ENCODE peak calls at places on chromosomes 11 and 22, in nine cellular contexts. One of them, this sample, is unnamed.

GRCh38 chr11:134802116-134802515 is 390.1 kb upstream of the B3GAT1 start:
- DNase-seq in midbrain: no peak
- DNase-seq in BE2C: no peak
- DNase-seq in iPS-NIHi11: peak
- DNase-seq in stimulated activated CD4-positive, alpha-beta T cell treated with anti-CD3 and anti-CD28 coated beads, TNF-alpha, amount 100 ng/mL, for 24 hours: no peak
- DNase-seq in NCI-H1930: no peak
- DNase-seq in T-helper 17 cell: no peak
- DNase-seq in colonic mucosa: no peak
- DNase-seq in naive thymus-derived CD8-positive, alpha-beta T cell: no peak
- DNase-seq in this sample: no peak

GRCh38 chr11:61516675-61517516 is 8.3 kb downstream of the LRRC10B start:
- DNase-seq in midbrain: peak
- DNase-seq in BE2C: peak
- DNase-seq in iPS-NIHi11: peak
- DNase-seq in stimulated activated CD4-positive, alpha-beta T cell treated with anti-CD3 and anti-CD28 coated beads, TNF-alpha, amount 100 ng/mL, for 24 hours: peak
- DNase-seq in NCI-H1930: no peak
- DNase-seq in T-helper 17 cell: peak
- DNase-seq in colonic mucosa: peak
- DNase-seq in naive thymus-derived CD8-positive, alpha-beta T cell: peak
- DNase-seq in this sample: peak

GRCh38 chr11:107078375-107078774 is 60.1 kb upstream of the GUCY1A2 start:
- DNase-seq in midbrain: no peak
- DNase-seq in BE2C: no peak
- DNase-seq in iPS-NIHi11: no peak
- DNase-seq in stimulated activated CD4-positive, alpha-beta T cell treated with anti-CD3 and anti-CD28 coated beads, TNF-alpha, amount 100 ng/mL, for 24 hours: no peak
- DNase-seq in NCI-H1930: no peak
- DNase-seq in T-helper 17 cell: no peak
- DNase-seq in colonic mucosa: no peak
- DNase-seq in naive thymus-derived CD8-positive, alpha-beta T cell: no peak
- DNase-seq in this sample: no peak

GRCh38 chr11:28133146-28133545 is 25.0 kb downstream of the METTL15 start:
- DNase-seq in midbrain: no peak
- DNase-seq in BE2C: no peak
- DNase-seq in iPS-NIHi11: no peak
- DNase-seq in stimulated activated CD4-positive, alpha-beta T cell treated with anti-CD3 and anti-CD28 coated beads, TNF-alpha, amount 100 ng/mL, for 24 hours: no peak
- DNase-seq in NCI-H1930: no peak
- DNase-seq in T-helper 17 cell: no peak
- DNase-seq in colonic mucosa: no peak
- DNase-seq in naive thymus-derived CD8-positive, alpha-beta T cell: no peak
- DNase-seq in this sample: no peak

GRCh38 chr11:59997800-59998199 is 19.2 kb upstream of the OOSP4B start:
- DNase-seq in midbrain: no peak
- DNase-seq in BE2C: no peak
- DNase-seq in iPS-NIHi11: no peak
- DNase-seq in stimulated activated CD4-positive, alpha-beta T cell treated with anti-CD3 and anti-CD28 coated beads, TNF-alpha, amount 100 ng/mL, for 24 hours: no peak
- DNase-seq in NCI-H1930: no peak
- DNase-seq in T-helper 17 cell: no peak
- DNase-seq in colonic mucosa: no peak
- DNase-seq in naive thymus-derived CD8-positive, alpha-beta T cell: no peak
- DNase-seq in this sample: no peak

GRCh38 chr11:6022954-6023353 is 7.6 kb downstream of the OR56A1 start:
- DNase-seq in midbrain: peak
- DNase-seq in BE2C: no peak
- DNase-seq in iPS-NIHi11: peak
- DNase-seq in stimulated activated CD4-positive, alpha-beta T cell treated with anti-CD3 and anti-CD28 coated beads, TNF-alpha, amount 100 ng/mL, for 24 hours: no peak
- DNase-seq in NCI-H1930: no peak
- DNase-seq in T-helper 17 cell: no peak
- DNase-seq in colonic mucosa: no peak
- DNase-seq in naive thymus-derived CD8-positive, alpha-beta T cell: no peak
- DNase-seq in this sample: no peak

GRCh38 chr11:35321532-35322320 is 97.6 kb downstream of the SLC1A2 start:
- DNase-seq in midbrain: no peak
- DNase-seq in BE2C: peak
- DNase-seq in iPS-NIHi11: no peak
- DNase-seq in stimulated activated CD4-positive, alpha-beta T cell treated with anti-CD3 and anti-CD28 coated beads, TNF-alpha, amount 100 ng/mL, for 24 hours: no peak
- DNase-seq in NCI-H1930: no peak
- DNase-seq in T-helper 17 cell: no peak
- DNase-seq in colonic mucosa: no peak
- DNase-seq in naive thymus-derived CD8-positive, alpha-beta T cell: no peak
- DNase-seq in this sample: no peak

GRCh38 chr11:70682760-70683159 is 284.4 kb downstream of the CTTN start:
- DNase-seq in midbrain: no peak
- DNase-seq in BE2C: no peak
- DNase-seq in iPS-NIHi11: no peak
- DNase-seq in stimulated activated CD4-positive, alpha-beta T cell treated with anti-CD3 and anti-CD28 coated beads, TNF-alpha, amount 100 ng/mL, for 24 hours: no peak
- DNase-seq in NCI-H1930: no peak
- DNase-seq in T-helper 17 cell: no peak
- DNase-seq in colonic mucosa: no peak
- DNase-seq in naive thymus-derived CD8-positive, alpha-beta T cell: no peak
- DNase-seq in this sample: no peak

GRCh38 chr11:113163291-113164030 is 150.9 kb upstream of the TTC12 start:
- DNase-seq in midbrain: peak
- DNase-seq in BE2C: no peak
- DNase-seq in iPS-NIHi11: no peak
- DNase-seq in stimulated activated CD4-positive, alpha-beta T cell treated with anti-CD3 and anti-CD28 coated beads, TNF-alpha, amount 100 ng/mL, for 24 hours: no peak
- DNase-seq in NCI-H1930: no peak
- DNase-seq in T-helper 17 cell: no peak
- DNase-seq in colonic mucosa: no peak
- DNase-seq in naive thymus-derived CD8-positive, alpha-beta T cell: no peak
- DNase-seq in this sample: no peak

GRCh38 chr22:27269751-27270586 is 531.6 kb downstream of the MN1 start:
- DNase-seq in midbrain: no peak
- DNase-seq in BE2C: no peak
- DNase-seq in iPS-NIHi11: no peak
- DNase-seq in stimulated activated CD4-positive, alpha-beta T cell treated with anti-CD3 and anti-CD28 coated beads, TNF-alpha, amount 100 ng/mL, for 24 hours: no peak
- DNase-seq in NCI-H1930: no peak
- DNase-seq in T-helper 17 cell: no peak
- DNase-seq in colonic mucosa: no peak
- DNase-seq in naive thymus-derived CD8-positive, alpha-beta T cell: no peak
- DNase-seq in this sample: no peak

GRCh38 chr11:83054904-83055380 is 16.8 kb downstream of the RAB30 start:
- DNase-seq in midbrain: no peak
- DNase-seq in BE2C: no peak
- DNase-seq in iPS-NIHi11: no peak
- DNase-seq in stimulated activated CD4-positive, alpha-beta T cell treated with anti-CD3 and anti-CD28 coated beads, TNF-alpha, amount 100 ng/mL, for 24 hours: no peak
- DNase-seq in NCI-H1930: no peak
- DNase-seq in T-helper 17 cell: no peak
- DNase-seq in colonic mucosa: no peak
- DNase-seq in naive thymus-derived CD8-positive, alpha-beta T cell: no peak
- DNase-seq in this sample: no peak

GRCh38 chr22:22944268-22944985 is 56.8 kb downstream of the IGLL5 start:
- DNase-seq in midbrain: no peak
- DNase-seq in BE2C: no peak
- DNase-seq in iPS-NIHi11: no peak
- DNase-seq in stimulated activated CD4-positive, alpha-beta T cell treated with anti-CD3 and anti-CD28 coated beads, TNF-alpha, amount 100 ng/mL, for 24 hours: no peak
- DNase-seq in NCI-H1930: no peak
- DNase-seq in T-helper 17 cell: no peak
- DNase-seq in colonic mucosa: peak
- DNase-seq in naive thymus-derived CD8-positive, alpha-beta T cell: no peak
- DNase-seq in this sample: no peak

GRCh38 chr11:102007567-102008437 is 39.4 kb upstream of the CFAP300 start:
- DNase-seq in midbrain: peak
- DNase-seq in BE2C: no peak
- DNase-seq in iPS-NIHi11: peak
- DNase-seq in stimulated activated CD4-positive, alpha-beta T cell treated with anti-CD3 and anti-CD28 coated beads, TNF-alpha, amount 100 ng/mL, for 24 hours: no peak
- DNase-seq in NCI-H1930: peak
- DNase-seq in T-helper 17 cell: no peak
- DNase-seq in colonic mucosa: peak
- DNase-seq in naive thymus-derived CD8-positive, alpha-beta T cell: no peak
- DNase-seq in this sample: no peak

GRCh38 chr22:17366830-17367229 is 2.4 kb upstream of the CECR2 start:
- DNase-seq in midbrain: peak
- DNase-seq in BE2C: peak
- DNase-seq in iPS-NIHi11: peak
- DNase-seq in stimulated activated CD4-positive, alpha-beta T cell treated with anti-CD3 and anti-CD28 coated beads, TNF-alpha, amount 100 ng/mL, for 24 hours: no peak
- DNase-seq in NCI-H1930: peak
- DNase-seq in T-helper 17 cell: no peak
- DNase-seq in colonic mucosa: peak
- DNase-seq in naive thymus-derived CD8-positive, alpha-beta T cell: no peak
- DNase-seq in this sample: no peak

GRCh38 chr22:35567214-35567792 is 26.7 kb downstream of the RASD2 start:
- DNase-seq in midbrain: no peak
- DNase-seq in BE2C: no peak
- DNase-seq in iPS-NIHi11: no peak
- DNase-seq in stimulated activated CD4-positive, alpha-beta T cell treated with anti-CD3 and anti-CD28 coated beads, TNF-alpha, amount 100 ng/mL, for 24 hours: no peak
- DNase-seq in NCI-H1930: no peak
- DNase-seq in T-helper 17 cell: no peak
- DNase-seq in colonic mucosa: no peak
- DNase-seq in naive thymus-derived CD8-positive, alpha-beta T cell: no peak
- DNase-seq in this sample: no peak

GRCh38 chr22:30887418-30887817 is 81.2 kb downstream of the MORC2 start:
- DNase-seq in midbrain: no peak
- DNase-seq in BE2C: no peak
- DNase-seq in iPS-NIHi11: no peak
- DNase-seq in stimulated activated CD4-positive, alpha-beta T cell treated with anti-CD3 and anti-CD28 coated beads, TNF-alpha, amount 100 ng/mL, for 24 hours: no peak
- DNase-seq in NCI-H1930: no peak
- DNase-seq in T-helper 17 cell: no peak
- DNase-seq in colonic mucosa: no peak
- DNase-seq in naive thymus-derived CD8-positive, alpha-beta T cell: no peak
- DNase-seq in this sample: no peak

GRCh38 chr11:12085371-12086251 is 24.8 kb upstream of the MICAL2 start:
- DNase-seq in midbrain: no peak
- DNase-seq in BE2C: no peak
- DNase-seq in iPS-NIHi11: no peak
- DNase-seq in stimulated activated CD4-positive, alpha-beta T cell treated with anti-CD3 and anti-CD28 coated beads, TNF-alpha, amount 100 ng/mL, for 24 hours: no peak
- DNase-seq in NCI-H1930: no peak
- DNase-seq in T-helper 17 cell: no peak
- DNase-seq in colonic mucosa: no peak
- DNase-seq in naive thymus-derived CD8-positive, alpha-beta T cell: no peak
- DNase-seq in this sample: no peak

This sample was measured in activated T-helper 9 cell treated with anti-CD3 and anti-CD28 coated beads, Interleukin-2, amount 50 U/mL, for 16 hours.